ENCODE peak calls at places on chromosomes 13 and 19, in six cellular contexts. P, C, E, R, W and Y are unnamed samples.

GRCh38 chr13:27374650-27375049 is 49.8 kb upstream of the GTF3A start:
- DNase-seq in R (peak; percentile 63), W (peak; percentile 32), E (peak; percentile 74), C (peak; percentile 87), P (peak; percentile 90), Y (peak; percentile 69)

GRCh38 chr13:30872685-30873443 is 33.2 kb upstream of the MEDAG start:
- DNase-seq in W (no peak), C (no peak), E (no peak), R (no peak), P (peak; percentile 82), Y (no peak)

GRCh38 chr13:44015133-44015532 is 135.4 kb downstream of the LACC1 start:
- DNase-seq in W (no peak), R (no peak), C (no peak), E (no peak), P (no peak), Y (no peak)

GRCh38 chr19:33193864-33194362 is at the start of gene LRP3:
- DNase-seq in R (no peak), E (peak; percentile 13), P (peak; percentile 85), W (no peak), C (peak; percentile 70), Y (no peak)

GRCh38 chr19:6459356-6460098 is at the start of gene SLC25A23:
- DNase-seq in C (peak; percentile 73), P (peak; percentile 94), R (peak; percentile 74), E (peak; percentile 56), W (no peak), Y (peak; percentile 70)

GRCh38 chr13:78341032-78341431 is 262.3 kb downstream of the POU4F1 start:
- DNase-seq in E (no peak), W (no peak), R (no peak), C (no peak), P (no peak), Y (no peak)

GRCh38 chr13:59809564-59809963 is 354.2 kb downstream of the DIAPH3 start:
- DNase-seq in W (no peak), E (no peak), C (no peak), R (no peak), P (no peak), Y (no peak)

GRCh38 chr19:55199620-55200204 is 9.6 kb downstream of the PTPRH start:
- DNase-seq in C (no peak), R (no peak), W (no peak), P (no peak), E (no peak), Y (no peak)

GRCh38 chr19:4057913-4058695 is 8.6 kb downstream of the ZBTB7A start:
- DNase-seq in R (no peak), W (no peak), E (no peak), P (no peak), C (peak; percentile 36), Y (no peak)

GRCh38 chr19:13842294-13843103 is 34.4 kb upstream of the NANOS3 start:
- DNase-seq in C (peak; percentile 70), W (no peak), E (no peak), P (peak; percentile 84), R (peak; percentile 78), Y (peak; percentile 80)

GRCh38 chr13:80572867-80573266 is 231.9 kb upstream of the SPRY2 start:
- DNase-seq in R (no peak), C (peak; percentile 24), W (no peak), E (no peak), P (no peak), Y (no peak)

GRCh38 chr19:17602217-17602616 is 46.8 kb downstream of the COLGALT1 start:
- DNase-seq in C (no peak), R (no peak), E (no peak), P (no peak), W (no peak), Y (no peak)

GRCh38 chr13:113355621-113356020 is 8.3 kb downstream of the GRTP1 start:
- DNase-seq in W (no peak), C (no peak), R (no peak), P (no peak), E (no peak), Y (no peak)

GRCh38 chr13:45749026-45749759 is 47.1 kb downstream of the CBY2 start:
- DNase-seq in R (no peak), E (peak; percentile 28), W (no peak), C (peak; percentile 96), P (no peak), Y (no peak)

GRCh38 chr13:102220681-102221228 is 181.1 kb downstream of the FGF14 start:
- DNase-seq in W (no peak), P (no peak), E (no peak), R (no peak), C (peak; percentile 97), Y (no peak)

GRCh38 chr19:45578861-45579260 is 5.7 kb downstream of the OPA3 start:
- DNase-seq in P (no peak), E (no peak), C (peak; percentile 40), R (no peak), W (no peak), Y (no peak)

GRCh38 chr19:12155324-12155723 is 1.2 kb downstream of the ZNF625 start:
- DNase-seq in P (peak; percentile 46), E (no peak), W (no peak), C (peak; percentile 17), R (no peak), Y (no peak)

GRCh38 chr13:107964356-107964755 is 251.0 kb downstream of the LIG4 start:
- DNase-seq in C (peak; percentile 65), P (peak; percentile 8), E (peak; percentile 89), W (peak; percentile 43), R (no peak), Y (no peak)

GRCh38 chr13:88246239-88246638 is 575.1 kb downstream of the SLITRK5 start:
- DNase-seq in W (no peak), C (peak; percentile 53), R (no peak), E (no peak), P (peak; percentile 4), Y (no peak)

GRCh38 chr19:10769533-10770491 is 51.9 kb downstream of the DNM2 start:
- DNase-seq in E (no peak), C (no peak), P (peak; percentile 75), R (no peak), W (no peak), Y (peak; percentile 31)

GRCh38 chr13:110559429-110559943 is 2.0 kb downstream of the RAB20 start:
- DNase-seq in R (no peak), E (no peak), W (no peak), P (peak; percentile 64), C (no peak), Y (no peak)

GRCh38 chr13:84524586-84524985 is 642.3 kb upstream of the SLITRK1 start:
- DNase-seq in C (no peak), W (no peak), E (no peak), P (no peak), R (no peak), Y (no peak)

GRCh38 chr19:57267294-57267693 is 13.0 kb upstream of the ZNF460 start:
- DNase-seq in P (peak; percentile 59), E (no peak), R (no peak), W (no peak), C (no peak), Y (no peak)

GRCh38 chr13:111899714-111900389 is 167.1 kb upstream of the SOX1 start:
- DNase-seq in E (peak; percentile 11), R (no peak), C (no peak), P (no peak), W (no peak), Y (no peak)

GRCh38 chr13:48580185-48580803 is 47.4 kb upstream of the RCBTB2 start:
- DNase-seq in P (peak; percentile 86), W (no peak), R (peak; percentile 72), E (peak; percentile 36), C (peak; percentile 89), Y (peak; percentile 83)

GRCh38 chr19:30449191-30449590 is 77.0 kb downstream of the ZNF536 start:
- DNase-seq in W (no peak), E (no peak), R (no peak), C (no peak), P (no peak), Y (no peak)

GRCh38 chr13:51827254-51827653 is 17.7 kb downstream of the TMEM272 start:
- DNase-seq in E (no peak), W (no peak), C (no peak), P (no peak), R (no peak), Y (no peak)

GRCh38 chr19:32010071-32010470 is 335.3 kb upstream of the ZNF507 start:
- DNase-seq in E (no peak), R (no peak), C (no peak), W (no peak), P (no peak), Y (no peak)